ENCODE peak calls at places on chromosomes 3 and 15, in nine cellular contexts. N, X, I, K, T, Z, F, G and R are unnamed samples.

GRCh38 chr15:88334436-88334835 is 77.9 kb upstream of the NTRK3 start:
- DNase-seq in N (no peak), X (peak; percentile 86), I (no peak), K (peak; percentile 5), T (no peak), Z (no peak), F (no peak), G (no peak), R (no peak)

GRCh38 chr3:18097989-18098388 is 327.1 kb downstream of the SATB1 start:
- DNase-seq in N (no peak), X (no peak), I (no peak), K (no peak), T (no peak), Z (no peak), F (no peak), G (no peak), R (no peak)

GRCh38 chr3:14440531-14441239 is 38.3 kb downstream of the SLC6A6 start:
- DNase-seq in N (peak; percentile 34), X (peak; percentile 53), I (no peak), K (peak; percentile 39), T (peak; percentile 70), Z (no peak), F (no peak), G (no peak), R (no peak)

GRCh38 chr3:53056442-53056841 is 10.6 kb upstream of the SFMBT1 start:
- DNase-seq in N (no peak), X (peak; percentile 7), I (no peak), K (no peak), T (no peak), Z (no peak), F (no peak), G (no peak), R (peak; percentile 16)

GRCh38 chr3:152444029-152444641 is 175.4 kb downstream of the MBNL1 start:
- DNase-seq in N (peak; percentile 78), X (peak; percentile 56), I (no peak), K (peak; percentile 19), T (peak; percentile 47), Z (no peak), F (no peak), G (no peak), R (peak; percentile 68)

GRCh38 chr3:53023072-53023823 is 22.6 kb downstream of the SFMBT1 start:
- DNase-seq in N (peak; percentile 14), X (peak; percentile 7), I (no peak), K (no peak), T (no peak), Z (no peak), F (no peak), G (no peak), R (peak; percentile 76)

GRCh38 chr15:94234300-94234699 is 2.9 kb downstream of the MCTP2 start:
- DNase-seq in N (peak; percentile 30), X (no peak), I (no peak), K (peak; percentile 11), T (peak; percentile 32), Z (peak; percentile 50), F (no peak), G (no peak), R (no peak)

GRCh38 chr3:101230618-101231017 is 89.8 kb downstream of the IMPG2 start:
- DNase-seq in N (no peak), X (no peak), I (no peak), K (no peak), T (no peak), Z (no peak), F (no peak), G (no peak), R (no peak)

GRCh38 chr3:60363817-60364216 is 887.4 kb downstream of the FHIT start:
- DNase-seq in N (no peak), X (peak; percentile 35), I (no peak), K (no peak), T (no peak), Z (no peak), F (no peak), G (no peak), R (no peak)

GRCh38 chr3:135125171-135125801 is 330.2 kb downstream of the EPHB1 start:
- DNase-seq in N (peak; percentile 8), X (peak; percentile 26), I (no peak), K (peak; percentile 23), T (peak; percentile 75), Z (no peak), F (no peak), G (no peak), R (peak; percentile 21)

GRCh38 chr15:25947336-25948080 is 84.4 kb upstream of the ATP10A start:
- DNase-seq in N (no peak), X (peak; percentile 28), I (no peak), K (peak; percentile 76), T (peak; percentile 32), Z (no peak), F (peak; percentile 13), G (no peak), R (no peak)

GRCh38 chr15:78790027-78790426 is 21.2 kb downstream of the ADAMTS7 start:
- DNase-seq in N (no peak), X (no peak), I (no peak), K (no peak), T (no peak), Z (peak; percentile 22), F (no peak), G (no peak), R (no peak)

GRCh38 chr15:66184936-66185790 is 68.4 kb downstream of the MEGF11 start:
- DNase-seq in N (peak; percentile 62), X (no peak), I (peak; percentile 13), K (no peak), T (no peak), Z (no peak), F (no peak), G (no peak), R (no peak)

GRCh38 chr3:38343797-38344594 is 2.6 kb upstream of the XYLB start:
- DNase-seq in N (peak; percentile 30), X (no peak), I (no peak), K (no peak), T (no peak), Z (no peak), F (no peak), G (no peak), R (no peak)

GRCh38 chr15:92271179-92271578 is 122.5 kb upstream of the ST8SIA2 start:
- DNase-seq in N (no peak), X (no peak), I (no peak), K (no peak), T (no peak), Z (no peak), F (no peak), G (no peak), R (no peak)